ENCODE peak calls at places on chromosome 20, in five cellular contexts. B is WERI-Rb-1, W is pancreas, T is tibial nerve, A is mesenchymal stem cell. H is an unnamed sample.
A peak's percentile ranks its signal among the peaks of the same experiment; 100 is the strongest.

GRCh38 chr20:37329481-37330165 is 16.3 kb upstream of the SRC start:
- DNase-seq in B (no peak), A (no peak), T (no peak), W (no peak), H (no peak)

GRCh38 chr20:63574156-63574828 is at the start of gene HELZ2:
- DNase-seq in T (peak; percentile 63), B (peak; percentile 67), W (peak; percentile 84), A (peak; percentile 78), H (peak; percentile 67)

GRCh38 chr20:13749811-13750210 is 34.9 kb downstream of the ESF1 start:
- DNase-seq in B (no peak), A (no peak), W (no peak), T (no peak), H (no peak)

GRCh38 chr20:13211956-13212618 is 9.0 kb upstream of the ISM1 start:
- DNase-seq in B (no peak), A (no peak), W (no peak), T (no peak), H (no peak)

GRCh38 chr20:20483328-20483727 is 115.4 kb downstream of the INSM1 start:
- DNase-seq in B (no peak), W (no peak), A (no peak), T (no peak), H (no peak)

GRCh38 chr20:62957136-62958117 is 4.9 kb downstream of the SLC17A9 start:
- DNase-seq in W (peak; percentile 20), A (no peak), T (no peak), B (no peak), H (no peak)

GRCh38 chr20:3172126-3172932 is 1.0 kb downstream of the LZTS3 start:
- DNase-seq in W (no peak), B (no peak), T (no peak), A (no peak), H (no peak)

GRCh38 chr20:23782366-23782983 is 31.7 kb upstream of the CST1 start:
- DNase-seq in A (peak; percentile 33), W (no peak), T (no peak), B (peak; percentile 66), H (no peak)

GRCh38 chr20:17925300-17925939 is 43.2 kb downstream of the SNX5 start:
- DNase-seq in W (no peak), T (peak; percentile 21), A (no peak), B (peak; percentile 48), H (no peak)

GRCh38 chr20:33518071-33518470 is 28.2 kb downstream of the CBFA2T2 start:
- DNase-seq in T (no peak), B (no peak), W (no peak), A (peak; percentile 81), H (no peak)

GRCh38 chr20:9359561-9360308 is 154.7 kb upstream of the LAMP5 start:
- DNase-seq in T (peak; percentile 69), B (peak; percentile 23), W (peak; percentile 32), A (peak; percentile 80), H (no peak)

GRCh38 chr20:32670773-32671455 is 2.8 kb downstream of the C20orf203 start:
- DNase-seq in B (no peak), T (no peak), A (no peak), W (no peak), H (no peak)

GRCh38 chr20:58150772-58151171 is 77.7 kb downstream of the ANKRD60 start:
- DNase-seq in W (peak; percentile 58), B (no peak), T (no peak), A (no peak), H (no peak)

DNA sequence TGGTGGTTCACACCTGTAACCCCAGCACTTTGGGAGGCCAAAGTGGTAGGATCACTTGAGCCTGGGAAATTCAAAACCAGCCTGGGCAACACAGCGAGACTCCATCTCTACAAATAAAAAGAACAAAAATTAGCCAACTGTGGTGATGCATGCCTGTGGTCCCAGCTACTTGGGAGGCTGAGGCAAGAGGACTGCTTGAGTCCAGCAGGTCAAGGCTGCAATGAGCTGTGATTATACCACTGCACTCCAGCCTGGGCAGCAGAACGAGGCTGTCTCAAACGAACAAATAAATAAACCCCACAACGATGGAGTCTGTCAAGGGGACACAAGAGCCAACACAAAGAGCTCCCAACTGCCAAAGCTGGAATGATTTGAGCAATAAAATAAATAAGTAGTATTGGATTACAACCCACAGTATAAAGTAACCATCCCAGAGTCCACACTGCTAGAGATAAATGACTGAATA is 13.5 kb downstream of the ZMYND8 start:
- DNase-seq in A (peak; percentile 26), W (no peak), T (no peak), B (no peak), H (no peak)
- H3K27ac ChIP-seq in A (no peak overlapping the region), W (no peak overlapping the region), T (peak overlapping the region; percentile 29), B (no peak overlapping the region), H (no peak overlapping the region)

GRCh38 chr20:49582413-49583334 is 14.7 kb upstream of the PTGIS start:
- DNase-seq in W (no peak), A (no peak), T (no peak), B (no peak), H (no peak)

GRCh38 chr20:49581482-49581881 is 13.5 kb upstream of the PTGIS start:
- DNase-seq in W (no peak), A (no peak), B (no peak), T (no peak), H (no peak)

GRCh38 chr20:49583669-49584417 is 15.9 kb upstream of the PTGIS start:
- DNase-seq in T (peak; percentile 76), A (peak; percentile 29), B (no peak), W (peak; percentile 80), H (no peak)

GRCh38 chr20:49584418-49585382 is 16.8 kb upstream of the PTGIS start:
- DNase-seq in T (no peak), W (no peak), A (no peak), B (no peak), H (no peak)

GRCh38 chr20:49583343-49583668 is 15.4 kb upstream of the PTGIS start:
- DNase-seq in B (no peak), W (no peak), A (no peak), T (no peak), H (no peak)
- H3K27ac ChIP-seq in B (no peak overlapping the region), W (no peak overlapping the region), A (no peak overlapping the region), T (no peak overlapping the region), H (no peak overlapping the region)

GRCh38 chr20:31594558-31595379 is 10.3 kb upstream of the ID1 start:
- DNase-seq in A (no peak), T (no peak), B (no peak), W (no peak), H (no peak)

GRCh38 chr20:31597483-31597858 is 7.6 kb upstream of the ID1 start:
- DNase-seq in A (no peak), B (no peak), W (no peak), T (no peak), H (no peak)

GRCh38 chr20:31595380-31595653 is 9.8 kb upstream of the ID1 start:
- DNase-seq in A (no peak), W (no peak), B (no peak), T (no peak), H (no peak)

GRCh38 chr20:31596831-31597482 is 8.1 kb upstream of the ID1 start:
- DNase-seq in B (no peak), A (peak; percentile 76), W (no peak), T (no peak), H (no peak)

DNA sequence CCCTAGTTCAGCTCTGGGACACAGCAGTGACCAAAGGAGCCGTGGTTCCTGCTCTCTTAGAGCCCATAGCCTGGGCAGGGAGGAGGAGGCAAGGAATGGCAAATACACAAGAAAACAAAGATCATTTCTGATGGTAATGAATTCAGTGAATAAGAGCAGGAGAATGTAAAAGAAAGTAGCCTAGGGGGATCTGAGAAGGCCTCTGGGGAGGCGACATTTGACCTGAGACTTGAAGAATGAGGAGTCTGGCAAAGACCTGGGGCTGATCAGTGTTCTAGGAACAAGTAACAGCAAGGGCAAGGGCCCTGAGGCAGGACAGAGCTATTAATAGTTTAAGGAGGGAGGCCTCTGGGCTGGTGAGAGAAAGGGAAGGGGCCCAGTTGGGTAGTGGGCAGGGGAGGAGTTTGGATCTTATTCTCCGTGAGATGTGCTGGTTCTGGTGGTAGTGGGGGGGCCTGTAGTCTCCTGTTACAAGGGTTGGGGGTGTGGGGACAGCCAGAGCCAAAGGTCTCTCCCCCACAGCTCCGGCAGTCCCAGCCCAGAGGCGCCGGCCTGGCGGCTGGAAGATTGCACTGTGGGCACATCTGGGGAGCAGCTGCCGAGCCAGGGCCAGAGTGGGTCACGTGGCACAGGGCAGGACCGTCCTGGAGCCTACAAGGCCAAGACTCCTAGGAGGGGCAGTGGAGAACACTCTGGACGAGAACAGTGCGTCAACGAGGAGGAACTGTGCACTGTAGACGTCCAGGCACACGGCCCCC is 9.3 kb upstream of the ID1 start:
- DNase-seq in B (no peak), W (no peak), T (peak; percentile 77), A (peak; percentile 99), H (no peak)
- H3K27ac ChIP-seq in B (no peak overlapping the region), W (no peak overlapping the region), T (peak overlapping the region; percentile 88), A (peak overlapping the region; percentile 38), H (no peak overlapping the region)

DNA sequence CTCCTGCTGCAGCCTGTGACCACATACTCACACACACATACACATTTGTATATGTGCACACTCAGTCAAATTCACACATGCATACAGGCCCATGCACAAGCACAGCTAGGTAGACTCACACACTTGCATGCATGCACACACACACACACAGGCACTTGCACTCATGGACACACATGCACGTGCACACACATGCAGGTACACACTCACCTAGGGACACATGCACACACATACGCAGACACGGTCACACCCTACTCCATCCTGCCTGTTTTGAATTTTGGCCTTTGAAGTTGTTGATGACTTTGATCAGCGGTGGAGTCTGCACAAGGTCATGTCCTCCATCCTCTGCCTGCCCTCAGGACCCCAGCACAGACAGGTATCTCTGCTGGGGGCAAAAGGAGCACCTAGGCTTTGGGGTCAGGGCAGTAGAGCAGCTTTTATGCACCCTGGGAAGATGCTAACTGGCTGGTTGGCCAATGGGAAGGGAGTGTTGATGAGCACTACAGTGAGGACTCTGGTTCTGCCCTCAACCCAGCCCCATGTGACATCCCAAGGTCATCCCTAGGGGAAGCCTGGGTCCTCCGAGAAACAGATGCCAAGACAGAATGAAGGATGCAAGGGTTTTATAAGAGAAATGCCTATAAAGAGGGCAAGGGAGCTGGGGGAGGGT is 218.3 kb downstream of the SLC24A3 start:
- DNase-seq in W (no peak), B (no peak), T (no peak), A (no peak), H (no peak)
- H3K27ac ChIP-seq in W (no peak overlapping the region), B (no peak overlapping the region), T (no peak overlapping the region), A (no peak overlapping the region), H (no peak overlapping the region)

DNA sequence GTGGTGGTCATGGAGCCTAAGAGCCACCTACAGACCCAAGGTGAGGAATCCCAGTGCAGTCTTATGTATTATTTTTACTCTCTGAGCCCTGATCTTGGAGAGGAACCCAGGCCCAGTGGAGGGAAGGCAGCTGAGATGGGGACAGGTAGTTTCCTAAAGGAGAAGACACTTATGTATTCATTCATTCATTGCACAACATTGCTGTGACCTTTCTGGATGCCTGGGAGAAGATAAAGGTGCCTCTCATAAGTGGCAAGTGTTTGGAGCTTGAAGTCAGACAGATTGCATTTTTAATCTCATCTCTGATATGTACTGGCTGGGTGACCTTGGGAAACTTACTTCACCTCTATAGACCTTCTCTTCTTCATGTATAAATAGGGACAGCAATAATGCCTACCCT is 111.1 kb downstream of the CEBPB start:
- DNase-seq in B (no peak), A (no peak), W (no peak), T (no peak), H (no peak)
- H3K27ac ChIP-seq in B (no peak overlapping the region), A (no peak overlapping the region), W (no peak overlapping the region), T (no peak overlapping the region), H (no peak overlapping the region)